ENCODE peak calls at places on chromosomes 1 and 21, in nine cellular contexts. J is prostate gland; T is PC-9; C is RWPE1; F is effector memory CD4-positive, alpha-beta T cell; Z is astrocyte; A is CD4-positive, alpha-beta T cell; P is ovary; V is stomach. R is an unnamed sample.

GRCh38 chr1:160888926-160889325 is 3.9 kb upstream of the ITLN1 start:
- DNase-seq in A (no peak), J (no peak), C (no peak), F (no peak), Z (no peak), T (no peak), V (no peak), P (no peak), R (no peak)

GRCh38 chr1:18922319-18922726 is 20.0 kb upstream of the ALDH4A1 start:
- DNase-seq in C (no peak), T (peak), P (peak), V (peak), A (no peak), J (peak), F (no peak), Z (peak), R (peak)

GRCh38 chr1:13517193-13517812 is 3.5 kb upstream of the LRRC38 start:
- DNase-seq in V (no peak), J (no peak), C (no peak), F (no peak), T (no peak), P (no peak), Z (no peak), A (no peak), R (no peak)

GRCh38 chr1:25008192-25008485 is 78.1 kb upstream of the RUNX3 start:
- DNase-seq in F (no peak), J (no peak), A (no peak), V (no peak), Z (peak), C (no peak), T (no peak), P (no peak), R (no peak)

GRCh38 chr1:201641524-201642253 is 102.8 kb downstream of the NAV1 start:
- DNase-seq in T (no peak), J (no peak), V (no peak), Z (no peak), C (no peak), A (no peak), P (no peak), F (no peak), R (no peak)

GRCh38 chr1:173202430-173203145 is 4.5 kb downstream of the TNFSF4 start:
- DNase-seq in T (no peak), F (no peak), J (peak), C (peak), Z (peak), A (no peak), V (no peak), P (no peak), R (no peak)

GRCh38 chr1:222090103-222090502 is 348.2 kb upstream of the DUSP10 start:
- DNase-seq in J (no peak), F (no peak), C (no peak), V (no peak), A (no peak), Z (peak), T (no peak), P (no peak), R (no peak)

GRCh38 chr1:111882986-111883560 is 106.4 kb downstream of the KCND3 start:
- DNase-seq in F (no peak), C (no peak), T (no peak), Z (no peak), J (no peak), A (no peak), P (no peak), V (no peak), R (no peak)

GRCh38 chr1:187837787-187838186 is 1009.0 kb downstream of the PLA2G4A start:
- DNase-seq in Z (no peak), T (no peak), C (no peak), P (no peak), A (no peak), V (no peak), F (no peak), J (peak), R (no peak)

GRCh38 chr1:11528636-11529121 is 49.7 kb downstream of the DISP3 start:
- DNase-seq in A (no peak), V (no peak), J (no peak), P (no peak), T (no peak), C (no peak), Z (no peak), F (no peak), R (no peak)

GRCh38 chr1:58324551-58324950 is 222.0 kb downstream of the OMA1 start:
- DNase-seq in T (no peak), Z (no peak), J (no peak), F (no peak), V (no peak), P (no peak), A (no peak), C (no peak), R (no peak)

GRCh38 chr1:107515702-107516101 is 374.9 kb downstream of the NTNG1 start:
- DNase-seq in T (no peak), J (no peak), P (no peak), C (no peak), F (no peak), A (no peak), Z (no peak), V (no peak), R (no peak)

GRCh38 chr1:73611681-73612080 is 586.3 kb downstream of the LRRIQ3 start:
- DNase-seq in C (no peak), F (no peak), Z (peak), A (no peak), T (no peak), P (no peak), V (no peak), J (no peak), R (no peak)

GRCh38 chr21:28436286-28436932 is 556.3 kb downstream of the LTN1 start:
- DNase-seq in Z (peak), T (no peak), J (no peak), F (no peak), A (no peak), P (no peak), V (no peak), C (peak), R (no peak)

GRCh38 chr1:109385417-109385816 is 12.3 kb downstream of the SORT1 start:
- DNase-seq in Z (no peak), F (no peak), V (no peak), C (no peak), T (no peak), A (no peak), P (no peak), J (no peak), R (no peak)

GRCh38 chr21:46048926-46049889 is 48.7 kb upstream of the COL6A2 start:
- DNase-seq in F (no peak), Z (peak), T (peak), C (peak), P (peak), J (no peak), A (no peak), V (peak), R (no peak)

GRCh38 chr1:201143726-201144635 is 10.3 kb downstream of the TMEM9 start:
- DNase-seq in T (no peak), F (no peak), J (no peak), C (no peak), V (no peak), Z (no peak), A (no peak), P (no peak), R (no peak)

GRCh38 chr1:45753248-45754037 is 3.0 kb upstream of the IPP start:
- DNase-seq in Z (no peak), V (no peak), J (no peak), F (no peak), P (no peak), C (no peak), A (no peak), T (no peak), R (no peak)

GRCh38 chr21:33801424-33802405 is 113.9 kb downstream of the ATP5PO start:
- DNase-seq in A (no peak), V (peak), F (no peak), P (no peak), J (peak), C (peak), T (peak), Z (peak), R (no peak)

GRCh38 chr1:15326691-15327530 is 79.9 kb downstream of the FHAD1 start:
- DNase-seq in T (no peak), F (no peak), V (peak), Z (peak), J (no peak), C (no peak), A (no peak), P (no peak), R (no peak)

GRCh38 chr21:42495765-42496119 is 282 bp downstream of the RSPH1 start:
- DNase-seq in T (no peak), J (no peak), P (no peak), A (no peak), C (peak), Z (no peak), F (no peak), V (no peak), R (no peak)

GRCh38 chr1:22861764-22862440 is 110.8 kb downstream of the LACTBL1 start:
- DNase-seq in P (peak), T (peak), Z (peak), C (peak), F (no peak), J (no peak), A (no peak), V (no peak), R (no peak)

GRCh38 chr1:182120411-182121258 is 59.1 kb upstream of the ZNF648 start:
- DNase-seq in J (peak), F (no peak), C (peak), V (peak), T (no peak), P (peak), A (no peak), Z (peak), R (peak)

GRCh38 chr1:206672844-206673758 is 11.6 kb upstream of the MAPKAPK2 start:
- DNase-seq in J (no peak), P (no peak), F (no peak), Z (peak), T (no peak), C (no peak), A (no peak), V (no peak), R (no peak)

DNA sequence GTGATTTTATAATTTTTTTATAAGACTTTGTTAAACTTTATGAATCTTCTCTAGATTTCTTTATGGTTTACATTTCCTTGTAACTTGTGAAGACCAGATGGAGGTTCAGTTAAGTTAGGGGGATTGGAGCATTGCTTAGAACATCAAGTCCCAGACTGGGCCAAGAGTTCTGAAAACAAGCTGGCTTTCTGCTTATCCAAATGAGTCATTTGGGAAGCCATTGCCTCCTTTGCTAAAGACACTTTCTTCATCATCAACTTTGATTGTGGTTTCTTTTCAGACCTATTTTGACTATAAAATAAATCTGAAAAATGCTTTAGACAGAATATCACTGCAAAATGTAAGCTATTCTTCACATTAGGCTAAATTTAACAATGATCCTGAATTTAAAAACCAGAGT is 446.8 kb downstream of the USP25 start:
- DNase-seq in V (no peak), C (no peak), Z (peak), P (peak), A (no peak), T (no peak), F (no peak), J (no peak), R (no peak)
- H3K27ac ChIP-seq in V (no peak), C (no peak), Z (no peak), P (no peak), A (no peak), T (no peak), F (no peak), J (no peak), R (no peak)

GRCh38 chr1:184973308-184974085 is 811 bp downstream of the NIBAN1 start:
- DNase-seq in J (peak), A (no peak), C (peak), F (peak), V (peak), T (no peak), P (no peak), Z (peak), R (no peak)
- H3K27ac ChIP-seq in J (peak), A (peak), C (peak), F (peak), V (peak), T (peak), P (peak), Z (peak), R (no peak)

DNA sequence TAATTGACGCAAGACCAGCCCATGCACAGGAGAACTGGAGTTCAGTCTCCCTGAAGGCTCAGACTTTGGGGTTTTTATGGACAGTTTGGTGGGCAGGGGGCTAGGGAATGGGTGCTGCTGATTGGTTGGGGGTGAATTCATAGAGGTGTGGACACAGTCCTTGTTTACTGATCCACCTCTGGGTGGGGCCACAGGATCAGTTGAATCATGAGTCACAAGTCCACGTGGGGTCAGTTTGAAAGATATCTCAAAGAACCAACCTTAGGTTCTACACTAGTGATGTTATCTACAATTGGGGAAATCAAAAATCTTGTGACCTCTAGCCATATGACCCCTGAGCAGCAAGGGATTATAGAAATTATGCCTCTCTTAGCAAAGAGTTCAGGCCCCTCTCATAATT is 127.9 kb upstream of the L1TD1 start:
- DNase-seq in A (no peak), F (no peak), T (no peak), Z (no peak), J (no peak), P (no peak), V (no peak), C (peak), R (no peak)
- H3K27ac ChIP-seq in A (no peak), F (no peak), T (no peak), Z (no peak), J (no peak), P (no peak), V (no peak), C (no peak), R (no peak)

GRCh38 chr1:183957216-183957830 is 80.2 kb downstream of the COLGALT2 start:
- DNase-seq in J (no peak), V (no peak), A (no peak), C (no peak), T (no peak), Z (no peak), P (no peak), F (no peak), R (no peak)
- H3K27ac ChIP-seq in J (peak), V (peak), A (peak), C (no peak), T (no peak), Z (no peak), P (no peak), F (peak), R (peak)

GRCh38 chr1:220769205-220769604 is 17.5 kb upstream of the MTARC1 start:
- DNase-seq in C (no peak), A (no peak), Z (no peak), F (no peak), P (no peak), V (no peak), T (no peak), J (no peak), R (no peak)

GRCh38 chr1:220768127-220768601 is 18.5 kb upstream of the MTARC1 start:
- DNase-seq in J (no peak), V (peak), Z (no peak), P (no peak), T (no peak), F (no peak), C (no peak), A (no peak), R (no peak)

GRCh38 chr1:220761688-220762427 is 13.7 kb downstream of the MTARC2 start:
- DNase-seq in P (no peak), C (no peak), V (peak), Z (no peak), F (no peak), T (no peak), A (no peak), J (no peak), R (no peak)

GRCh38 chr1:220767312-220768126 is 19.2 kb upstream of the MTARC1 start:
- DNase-seq in V (no peak), Z (no peak), A (no peak), J (no peak), T (no peak), F (no peak), C (no peak), P (peak), R (no peak)

GRCh38 chr1:220764757-220765156 is 16.6 kb downstream of the MTARC2 start:
- DNase-seq in V (no peak), T (no peak), C (no peak), Z (no peak), F (no peak), A (no peak), J (no peak), P (no peak), R (no peak)
- H3K27ac ChIP-seq in V (no peak), T (no peak), C (no peak), Z (no peak), F (no peak), A (no peak), J (no peak), P (no peak), R (no peak)

GRCh38 chr1:232319518-232319917 is 310.4 kb downstream of the SIPA1L2 start:
- DNase-seq in V (no peak), A (no peak), J (no peak), C (no peak), F (no peak), T (no peak), P (no peak), Z (no peak), R (no peak)
- H3K27ac ChIP-seq in V (no peak), A (no peak), J (no peak), C (peak), F (no peak), T (no peak), P (no peak), Z (no peak), R (no peak)

DNA sequence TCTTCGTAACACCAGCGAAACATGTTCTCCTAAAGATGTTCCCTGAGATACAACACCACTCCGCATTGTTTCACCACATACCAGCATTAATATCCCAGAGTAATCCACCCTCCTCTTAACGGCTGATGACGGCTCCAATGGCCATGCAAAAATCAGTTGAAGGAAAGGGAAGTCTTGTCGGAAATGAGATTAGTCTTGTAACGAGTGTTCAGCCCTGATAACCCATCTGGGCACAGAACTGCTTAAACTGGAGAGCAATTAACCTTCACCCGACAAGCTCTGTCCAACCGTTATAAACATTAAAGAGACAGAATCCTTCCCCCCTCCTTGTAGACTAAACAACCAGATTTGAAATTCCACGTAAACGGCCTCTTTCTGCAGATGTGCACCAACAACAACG is 21.9 kb downstream of the ERG start:
- DNase-seq in A (no peak), F (no peak), P (no peak), J (no peak), T (no peak), C (no peak), Z (no peak), V (no peak), R (no peak)
- H3K27ac ChIP-seq in A (no peak), F (no peak), P (no peak), J (no peak), T (no peak), C (no peak), Z (no peak), V (peak), R (no peak)

DNA sequence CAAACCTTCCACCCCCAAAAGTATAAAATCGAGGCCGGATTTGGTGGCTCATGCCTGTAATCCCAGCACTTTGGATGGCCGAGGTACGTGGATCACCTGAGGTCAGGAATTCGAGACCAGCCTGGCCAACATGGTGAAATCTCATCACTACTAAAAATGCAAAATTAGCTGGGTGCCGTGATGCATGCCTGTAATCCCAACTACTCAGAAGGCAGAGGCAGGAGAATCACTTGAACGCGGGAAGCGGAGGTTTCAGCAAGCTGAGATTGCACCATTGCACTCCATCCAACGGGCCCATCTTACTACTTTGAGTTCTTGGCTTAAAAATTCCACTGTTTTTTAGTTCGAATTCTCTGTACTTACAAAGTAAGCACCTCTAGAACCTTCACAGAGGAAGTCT is 11.0 kb downstream of the KLHDC8A start:
- DNase-seq in J (no peak), T (no peak), C (no peak), V (no peak), F (no peak), P (no peak), A (no peak), Z (no peak), R (no peak)
- H3K27ac ChIP-seq in J (no peak), T (no peak), C (no peak), V (no peak), F (no peak), P (no peak), A (no peak), Z (no peak), R (no peak)

R was measured in caudate nucleus.